ENCODE peak calls at places on chromosome 7, in ten cellular contexts. M is breast epithelium, J is ascending aorta, E is fibroblast of lung, F is Peyer's patch, O is upper lobe of right lung, R is left ventricle myocardium inferior, P is ovary, I is MM.1S, Q is A549. W is an unnamed sample.
A peak's percentile ranks its signal among the peaks of the same experiment; 100 is the strongest.

GRCh38 chr7:104106106-104106505 is 101.7 kb downstream of the ORC5 start:
- DNase-seq in M (no peak), J (no peak), E (peak; percentile 18), F (no peak), O (no peak), R (no peak), P (no peak), I (no peak), Q (no peak), W (no peak)

GRCh38 chr7:99876491-99876890 is 342 bp downstream of the OR2AE1 start:
- DNase-seq in M (no peak), J (no peak), E (no peak), F (no peak), O (no peak), R (no peak), P (no peak), I (no peak), Q (peak; percentile 10), W (no peak)

GRCh38 chr7:151367304-151367703 is 25.7 kb downstream of the NUB1 start:
- DNase-seq in M (no peak), J (no peak), E (peak; percentile 55), F (no peak), O (no peak), R (no peak), P (peak; percentile 16), I (no peak), Q (no peak), W (no peak)

GRCh38 chr7:107277331-107277730 is 108.5 kb downstream of the HBP1 start:
- DNase-seq in M (no peak), J (no peak), E (peak; percentile 7), F (no peak), O (no peak), R (no peak), P (no peak), I (no peak), Q (no peak), W (no peak)

GRCh38 chr7:78683566-78683965 is 769.9 kb downstream of the MAGI2 start:
- DNase-seq in M (no peak), J (no peak), E (no peak), F (no peak), O (no peak), R (no peak), P (no peak), I (no peak), Q (no peak), W (no peak)

GRCh38 chr7:118220583-118220982 is 3.9 kb upstream of the ANKRD7 start:
- DNase-seq in M (no peak), J (no peak), E (no peak), F (no peak), O (no peak), R (no peak), P (no peak), I (no peak), Q (no peak), W (no peak)

GRCh38 chr7:13945670-13946069 is 43.8 kb downstream of the ETV1 start:
- DNase-seq in M (no peak), J (no peak), E (peak; percentile 76), F (no peak), O (no peak), R (no peak), P (no peak), I (no peak), Q (no peak), W (no peak)

GRCh38 chr7:102236592-102237287 is 49.9 kb upstream of the SH2B2 start:
- DNase-seq in M (no peak), J (no peak), E (peak; percentile 36), F (peak; percentile 47), O (no peak), R (peak; percentile 50), P (peak; percentile 78), I (peak; percentile 46), Q (peak; percentile 78), W (no peak)

GRCh38 chr7:148484486-148484885 is 106.1 kb upstream of the C7orf33 start:
- DNase-seq in M (no peak), J (no peak), E (no peak), F (no peak), O (no peak), R (no peak), P (no peak), I (no peak), Q (no peak), W (no peak)

GRCh38 chr7:148486937-148487336 is 103.6 kb upstream of the C7orf33 start:
- DNase-seq in M (no peak), J (no peak), E (no peak), F (no peak), O (no peak), R (no peak), P (no peak), I (no peak), Q (no peak), W (no peak)

GRCh38 chr7:148483515-148483914 is 107.1 kb upstream of the C7orf33 start:
- DNase-seq in M (no peak), J (no peak), E (no peak), F (no peak), O (no peak), R (no peak), P (no peak), I (no peak), Q (no peak), W (no peak)

GRCh38 chr7:148483941-148484340 is 106.6 kb upstream of the C7orf33 start:
- DNase-seq in M (no peak), J (no peak), E (no peak), F (no peak), O (no peak), R (no peak), P (no peak), I (no peak), Q (no peak), W (no peak)

DNA sequence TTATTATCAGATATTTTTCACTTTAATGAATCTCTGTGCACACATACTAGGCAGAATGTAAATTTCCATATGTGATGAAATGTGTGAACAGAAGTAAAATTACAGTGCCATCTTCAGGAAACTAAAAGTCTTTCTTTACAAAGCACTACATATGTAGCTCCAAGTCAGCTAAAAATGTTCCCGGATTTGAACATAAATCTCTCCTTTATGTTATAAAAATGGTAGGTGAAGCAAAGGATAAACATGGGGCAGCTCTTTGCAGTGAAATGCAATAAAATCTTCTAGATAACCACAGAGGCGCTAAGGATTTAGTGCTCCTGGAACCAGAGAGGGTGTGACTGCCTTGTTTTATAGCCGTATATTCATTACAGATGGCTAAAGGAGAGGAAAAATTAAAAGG is 104.9 kb upstream of the C7orf33 start:
- DNase-seq in M (no peak), J (no peak), E (no peak), F (no peak), O (no peak), R (no peak), P (no peak), I (peak; percentile 38), Q (no peak), W (no peak)
- TF ChIP-seq CTCF in M (no peak), J (no peak), E (no peak), F (peak; percentile 47), O (no peak), R (no peak), P (no peak), I (peak; percentile 40), Q (peak; percentile 24), W (no peak)

GRCh38 chr7:32611700-32612099 is 116.4 kb downstream of the AVL9 start:
- DNase-seq in M (no peak), J (no peak), E (no peak), F (no peak), O (no peak), R (no peak), P (no peak), I (no peak), Q (no peak), W (no peak)

GRCh38 chr7:32616625-32617024 is 121.3 kb downstream of the AVL9 start:
- DNase-seq in M (no peak), J (no peak), E (peak; percentile 94), F (no peak), O (no peak), R (peak; percentile 56), P (no peak), I (no peak), Q (peak; percentile 92), W (no peak)

GRCh38 chr7:32609463-32609862 is 114.2 kb downstream of the AVL9 start:
- DNase-seq in M (no peak), J (no peak), E (no peak), F (no peak), O (no peak), R (no peak), P (no peak), I (no peak), Q (no peak), W (no peak)

DNA sequence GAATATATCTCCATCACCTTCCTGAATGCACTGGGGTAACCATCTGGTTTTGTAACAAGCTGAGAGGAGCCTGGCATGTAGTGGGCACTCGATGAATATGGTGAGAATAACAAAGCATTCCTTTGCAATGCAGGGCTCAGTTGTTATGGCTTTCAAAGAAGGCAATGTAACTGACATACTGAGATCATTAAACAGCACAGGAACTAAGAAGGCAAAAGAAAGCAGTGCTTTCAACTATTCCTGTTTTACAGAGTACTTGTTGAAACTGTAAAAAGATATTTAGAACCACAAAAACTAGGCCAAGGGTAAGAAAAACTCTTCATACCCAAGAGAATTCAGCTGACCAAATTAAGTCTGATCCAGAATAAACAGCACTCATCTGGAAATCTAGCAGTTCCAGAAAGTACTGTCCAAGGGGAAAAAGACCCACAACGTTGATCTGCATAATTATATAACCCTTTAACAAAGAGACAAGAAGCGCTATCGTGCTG is 116.0 kb downstream of the AVL9 start:
- DNase-seq in M (no peak), J (no peak), E (peak; percentile 38), F (no peak), O (no peak), R (no peak), P (no peak), I (no peak), Q (no peak), W (no peak)
- H3K4me1 ChIP-seq in M (no peaks in the 10 kb centered on the region), J (peaks cover 3% of the 10 kb centered on the region), E (no peaks in the 10 kb centered on the region), F (no peaks in the 10 kb centered on the region), O (peaks cover 6% of the 10 kb centered on the region), R (peaks cover 23% of the 10 kb centered on the region), P (peaks cover 6% of the 10 kb centered on the region), I (no peaks in the 10 kb centered on the region), Q (peaks cover 28% of the 10 kb centered on the region), W (peaks cover 8% of the 10 kb centered on the region)

DNA sequence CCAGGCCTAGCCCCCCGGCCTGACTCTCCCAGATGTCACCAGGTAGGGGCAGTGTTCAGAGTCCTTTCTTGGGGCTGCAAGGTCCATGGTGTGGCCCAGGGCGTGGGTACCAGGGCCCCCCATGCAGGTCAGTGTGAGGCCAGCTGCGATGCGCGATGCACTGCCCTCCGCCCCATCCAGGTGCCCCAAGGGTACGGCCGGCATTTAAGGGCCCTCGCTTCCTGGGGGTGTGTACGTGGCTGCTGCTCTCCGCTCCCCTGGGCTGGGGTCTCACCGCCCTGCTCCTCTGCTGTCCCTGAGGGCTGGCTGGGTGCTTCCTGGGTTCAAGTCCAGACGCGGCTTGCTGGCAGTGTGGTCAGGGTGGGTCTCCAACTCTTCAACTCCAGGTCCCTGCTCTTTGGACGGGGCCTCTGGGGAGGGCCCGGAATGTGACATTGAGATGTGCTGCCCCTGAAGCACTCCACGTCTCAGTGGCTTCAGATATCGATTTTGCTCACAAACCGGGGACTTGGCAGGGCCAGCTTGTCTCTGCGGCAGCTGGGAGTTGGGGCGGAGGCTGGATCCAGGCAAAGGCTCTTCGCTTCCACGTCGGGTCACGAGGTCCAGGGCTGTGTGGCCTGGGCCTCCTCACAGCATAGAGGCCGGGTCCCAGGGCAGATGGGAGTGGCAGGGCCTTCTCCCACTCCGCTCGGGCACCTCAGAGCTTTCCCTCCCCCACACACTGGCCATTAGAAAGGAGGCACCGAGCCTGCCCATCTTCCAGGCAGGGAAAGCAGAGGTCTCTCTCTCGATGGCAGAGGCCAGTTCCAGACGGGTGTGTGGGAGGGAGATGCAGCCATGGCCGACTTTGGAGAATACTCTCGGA is 93.2 kb downstream of the UNCX start:
- DNase-seq in M (no peak), J (no peak), E (no peak), F (no peak), O (peak; percentile 54), R (no peak), P (no peak), I (no peak), Q (no peak), W (no peak)
- TF ChIP-seq CTCF in M (no peak), J (no peak), E (no peak), F (no peak), O (no peak), R (no peak), P (no peak), I (no peak), Q (no peak), W (no peak)

GRCh38 chr7:137966636-137967142 is 35.2 kb downstream of the CREB3L2 start:
- DNase-seq in M (no peak), J (no peak), E (no peak), F (no peak), O (no peak), R (no peak), P (no peak), I (no peak), Q (no peak), W (no peak)

GRCh38 chr7:137968890-137969289 is 33.0 kb downstream of the CREB3L2 start:
- DNase-seq in M (no peak), J (no peak), E (no peak), F (no peak), O (no peak), R (no peak), P (no peak), I (no peak), Q (no peak), W (no peak)

GRCh38 chr7:137967143-137968018 is 34.5 kb downstream of the CREB3L2 start:
- DNase-seq in M (no peak), J (no peak), E (peak; percentile 93), F (no peak), O (no peak), R (no peak), P (no peak), I (no peak), Q (peak; percentile 27), W (no peak)

GRCh38 chr7:137969828-137970227 is 32.1 kb downstream of the CREB3L2 start:
- DNase-seq in M (no peak), J (no peak), E (no peak), F (no peak), O (no peak), R (no peak), P (no peak), I (no peak), Q (no peak), W (no peak)

DNA sequence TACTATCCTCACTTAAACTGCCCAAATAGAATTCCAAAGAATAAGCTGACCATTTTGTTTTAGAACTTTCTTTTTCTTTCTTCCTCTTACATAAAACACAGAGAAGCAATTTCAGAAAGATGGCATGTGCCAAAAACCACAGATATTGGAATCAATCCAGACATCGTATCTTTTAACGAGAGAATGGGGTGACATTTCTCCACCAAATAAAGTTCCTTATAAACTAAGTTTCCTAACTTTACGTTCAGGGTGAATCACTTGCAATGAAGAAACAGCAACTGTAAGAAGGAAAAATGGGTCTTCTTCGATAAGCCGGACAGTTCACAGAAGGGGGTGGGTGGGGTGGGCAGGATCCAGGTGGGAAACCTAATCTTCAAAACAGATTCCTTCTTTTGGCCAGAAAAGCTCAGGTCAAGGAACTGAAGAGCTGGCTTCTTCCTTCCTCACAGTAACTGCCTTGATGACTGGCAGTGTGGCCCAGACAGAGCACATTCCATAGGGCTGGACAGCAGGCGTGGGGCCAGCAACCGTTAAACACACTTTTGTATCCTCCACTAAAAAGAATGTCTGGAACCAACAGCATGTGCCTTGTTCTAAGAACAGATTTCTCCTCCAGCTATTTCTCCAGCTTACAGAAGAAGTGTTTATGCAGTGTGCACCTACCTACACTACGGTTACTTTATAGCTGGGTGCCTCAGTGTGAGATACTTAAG is 31.5 kb downstream of the CREB3L2 start:
- DNase-seq in M (peak; percentile 89), J (no peak), E (peak; percentile 96), F (no peak), O (no peak), R (peak; percentile 57), P (peak; percentile 62), I (no peak), Q (peak; percentile 40), W (no peak)
- H3K4me1 ChIP-seq in M (peaks cover 10% of the 10 kb centered on the region), J (peaks cover 22% of the 10 kb centered on the region), E (peaks cover 18% of the 10 kb centered on the region), F (no peaks in the 10 kb centered on the region), O (peaks cover 38% of the 10 kb centered on the region), R (peaks cover 89% of the 10 kb centered on the region), P (peaks cover 25% of the 10 kb centered on the region), I (no peaks in the 10 kb centered on the region), Q (peaks cover 44% of the 10 kb centered on the region), W (peaks cover 93% of the 10 kb centered on the region)